ENCODE peak calls at places on chromosomes 13 and 19, in nine cellular contexts. One of them, this sample, is unnamed.

GRCh38 chr19:38898788-38899446 is 501 bp downstream of the SIRT2 start:
- DNase-seq in hepatic stellate cell: peak
- DNase-seq in psoas muscle: no peak
- DNase-seq in GF-D8: no peak
- DNase-seq in right atrium auricular region: peak
- DNase-seq in ovary: no peak
- DNase-seq in activated gamma-delta T cell treated with anti-CD3 and anti-CD28 coated beads, Interleukin-2, amount 50 U/mL, for 16 hours: no peak
- DNase-seq in activated CD4-positive, alpha-beta T cell treated with anti-CD3 and anti-CD28 coated beads for 4 hours: peak
- DNase-seq in SK-N-MC: no peak
- DNase-seq in this sample: no peak

GRCh38 chr13:114134111-114134943 is 1.9 kb upstream of the RASA3 start:
- DNase-seq in hepatic stellate cell: no peak
- DNase-seq in psoas muscle: no peak
- DNase-seq in GF-D8: peak
- DNase-seq in right atrium auricular region: no peak
- DNase-seq in ovary: no peak
- DNase-seq in activated gamma-delta T cell treated with anti-CD3 and anti-CD28 coated beads, Interleukin-2, amount 50 U/mL, for 16 hours: no peak
- DNase-seq in activated CD4-positive, alpha-beta T cell treated with anti-CD3 and anti-CD28 coated beads for 4 hours: no peak
- DNase-seq in SK-N-MC: no peak
- DNase-seq in this sample: no peak

GRCh38 chr13:40984670-40985366 is 34.3 kb downstream of the ELF1 start:
- DNase-seq in hepatic stellate cell: no peak
- DNase-seq in psoas muscle: no peak
- DNase-seq in GF-D8: no peak
- DNase-seq in right atrium auricular region: no peak
- DNase-seq in ovary: no peak
- DNase-seq in activated gamma-delta T cell treated with anti-CD3 and anti-CD28 coated beads, Interleukin-2, amount 50 U/mL, for 16 hours: no peak
- DNase-seq in activated CD4-positive, alpha-beta T cell treated with anti-CD3 and anti-CD28 coated beads for 4 hours: no peak
- DNase-seq in SK-N-MC: no peak
- DNase-seq in this sample: no peak

GRCh38 chr19:18093439-18094161 is 4.0 kb upstream of the MAST3 start:
- DNase-seq in hepatic stellate cell: peak
- DNase-seq in psoas muscle: no peak
- DNase-seq in GF-D8: no peak
- DNase-seq in right atrium auricular region: no peak
- DNase-seq in ovary: no peak
- DNase-seq in activated gamma-delta T cell treated with anti-CD3 and anti-CD28 coated beads, Interleukin-2, amount 50 U/mL, for 16 hours: no peak
- DNase-seq in activated CD4-positive, alpha-beta T cell treated with anti-CD3 and anti-CD28 coated beads for 4 hours: no peak
- DNase-seq in SK-N-MC: no peak
- DNase-seq in this sample: peak

GRCh38 chr13:20369886-20370361 is 137.8 kb upstream of the GJB6 start:
- DNase-seq in hepatic stellate cell: no peak
- DNase-seq in psoas muscle: no peak
- DNase-seq in GF-D8: no peak
- DNase-seq in right atrium auricular region: no peak
- DNase-seq in ovary: no peak
- DNase-seq in activated gamma-delta T cell treated with anti-CD3 and anti-CD28 coated beads, Interleukin-2, amount 50 U/mL, for 16 hours: no peak
- DNase-seq in activated CD4-positive, alpha-beta T cell treated with anti-CD3 and anti-CD28 coated beads for 4 hours: no peak
- DNase-seq in SK-N-MC: no peak
- DNase-seq in this sample: no peak

GRCh38 chr19:57559404-57560025 is at the start of gene ZNF550:
- DNase-seq in hepatic stellate cell: peak
- DNase-seq in psoas muscle: peak
- DNase-seq in GF-D8: peak
- DNase-seq in right atrium auricular region: peak
- DNase-seq in ovary: peak
- DNase-seq in activated gamma-delta T cell treated with anti-CD3 and anti-CD28 coated beads, Interleukin-2, amount 50 U/mL, for 16 hours: peak
- DNase-seq in activated CD4-positive, alpha-beta T cell treated with anti-CD3 and anti-CD28 coated beads for 4 hours: peak
- DNase-seq in SK-N-MC: peak
- DNase-seq in this sample: peak

GRCh38 chr13:114228176-114228575 is 6.5 kb upstream of the CDC16 start:
- DNase-seq in hepatic stellate cell: no peak
- DNase-seq in psoas muscle: no peak
- DNase-seq in GF-D8: no peak
- DNase-seq in right atrium auricular region: no peak
- DNase-seq in ovary: no peak
- DNase-seq in activated gamma-delta T cell treated with anti-CD3 and anti-CD28 coated beads, Interleukin-2, amount 50 U/mL, for 16 hours: no peak
- DNase-seq in activated CD4-positive, alpha-beta T cell treated with anti-CD3 and anti-CD28 coated beads for 4 hours: no peak
- DNase-seq in SK-N-MC: no peak
- DNase-seq in this sample: no peak

GRCh38 chr19:9818734-9819589 is at the start of gene FBXL12:
- DNase-seq in hepatic stellate cell: peak
- DNase-seq in psoas muscle: peak
- DNase-seq in GF-D8: peak
- DNase-seq in right atrium auricular region: peak
- DNase-seq in ovary: peak
- DNase-seq in activated gamma-delta T cell treated with anti-CD3 and anti-CD28 coated beads, Interleukin-2, amount 50 U/mL, for 16 hours: peak
- DNase-seq in activated CD4-positive, alpha-beta T cell treated with anti-CD3 and anti-CD28 coated beads for 4 hours: peak
- DNase-seq in SK-N-MC: peak
- DNase-seq in this sample: peak

GRCh38 chr13:48235100-48235813 is 2.3 kb downstream of the ITM2B start:
- DNase-seq in hepatic stellate cell: no peak
- DNase-seq in psoas muscle: no peak
- DNase-seq in GF-D8: peak
- DNase-seq in right atrium auricular region: no peak
- DNase-seq in ovary: peak
- DNase-seq in activated gamma-delta T cell treated with anti-CD3 and anti-CD28 coated beads, Interleukin-2, amount 50 U/mL, for 16 hours: no peak
- DNase-seq in activated CD4-positive, alpha-beta T cell treated with anti-CD3 and anti-CD28 coated beads for 4 hours: no peak
- DNase-seq in SK-N-MC: peak
- DNase-seq in this sample: no peak

GRCh38 chr13:24212254-24212653 is 51.7 kb downstream of the SPATA13 start:
- DNase-seq in hepatic stellate cell: no peak
- DNase-seq in psoas muscle: no peak
- DNase-seq in GF-D8: no peak
- DNase-seq in right atrium auricular region: no peak
- DNase-seq in ovary: no peak
- DNase-seq in activated gamma-delta T cell treated with anti-CD3 and anti-CD28 coated beads, Interleukin-2, amount 50 U/mL, for 16 hours: no peak
- DNase-seq in activated CD4-positive, alpha-beta T cell treated with anti-CD3 and anti-CD28 coated beads for 4 hours: no peak
- DNase-seq in SK-N-MC: no peak
- DNase-seq in this sample: no peak

GRCh38 chr19:45423589-45424190 is at the start of gene ERCC1:
- DNase-seq in hepatic stellate cell: peak
- DNase-seq in psoas muscle: peak
- DNase-seq in GF-D8: peak
- DNase-seq in right atrium auricular region: peak
- DNase-seq in ovary: peak
- DNase-seq in activated gamma-delta T cell treated with anti-CD3 and anti-CD28 coated beads, Interleukin-2, amount 50 U/mL, for 16 hours: no peak
- DNase-seq in activated CD4-positive, alpha-beta T cell treated with anti-CD3 and anti-CD28 coated beads for 4 hours: peak
- DNase-seq in SK-N-MC: no peak
- DNase-seq in this sample: peak

GRCh38 chr13:114145722-114146121 is 13.3 kb upstream of the RASA3 start:
- DNase-seq in hepatic stellate cell: no peak
- DNase-seq in psoas muscle: no peak
- DNase-seq in GF-D8: no peak
- DNase-seq in right atrium auricular region: no peak
- DNase-seq in ovary: no peak
- DNase-seq in activated gamma-delta T cell treated with anti-CD3 and anti-CD28 coated beads, Interleukin-2, amount 50 U/mL, for 16 hours: no peak
- DNase-seq in activated CD4-positive, alpha-beta T cell treated with anti-CD3 and anti-CD28 coated beads for 4 hours: no peak
- DNase-seq in SK-N-MC: no peak
- DNase-seq in this sample: no peak

GRCh38 chr13:51739403-51740112 is 64.4 kb downstream of the DHRS12 start:
- DNase-seq in hepatic stellate cell: no peak
- DNase-seq in psoas muscle: peak
- DNase-seq in GF-D8: no peak
- DNase-seq in right atrium auricular region: no peak
- DNase-seq in ovary: no peak
- DNase-seq in activated gamma-delta T cell treated with anti-CD3 and anti-CD28 coated beads, Interleukin-2, amount 50 U/mL, for 16 hours: no peak
- DNase-seq in activated CD4-positive, alpha-beta T cell treated with anti-CD3 and anti-CD28 coated beads for 4 hours: no peak
- DNase-seq in SK-N-MC: no peak
- DNase-seq in this sample: no peak

GRCh38 chr13:99666146-99666805 is 165.0 kb downstream of the TM9SF2 start:
- DNase-seq in hepatic stellate cell: no peak
- DNase-seq in psoas muscle: no peak
- DNase-seq in GF-D8: no peak
- DNase-seq in right atrium auricular region: no peak
- DNase-seq in ovary: no peak
- DNase-seq in activated gamma-delta T cell treated with anti-CD3 and anti-CD28 coated beads, Interleukin-2, amount 50 U/mL, for 16 hours: no peak
- DNase-seq in activated CD4-positive, alpha-beta T cell treated with anti-CD3 and anti-CD28 coated beads for 4 hours: no peak
- DNase-seq in SK-N-MC: no peak
- DNase-seq in this sample: no peak

GRCh38 chr13:105991622-105992254 is 543.7 kb downstream of the EFNB2 start:
- DNase-seq in hepatic stellate cell: no peak
- DNase-seq in psoas muscle: no peak
- DNase-seq in GF-D8: no peak
- DNase-seq in right atrium auricular region: no peak
- DNase-seq in ovary: no peak
- DNase-seq in activated gamma-delta T cell treated with anti-CD3 and anti-CD28 coated beads, Interleukin-2, amount 50 U/mL, for 16 hours: no peak
- DNase-seq in activated CD4-positive, alpha-beta T cell treated with anti-CD3 and anti-CD28 coated beads for 4 hours: no peak
- DNase-seq in SK-N-MC: no peak
- DNase-seq in this sample: no peak

GRCh38 chr13:100644328-100644727 is 30.3 kb downstream of the TMTC4 start:
- DNase-seq in hepatic stellate cell: no peak
- DNase-seq in psoas muscle: no peak
- DNase-seq in GF-D8: no peak
- DNase-seq in right atrium auricular region: no peak
- DNase-seq in ovary: no peak
- DNase-seq in activated gamma-delta T cell treated with anti-CD3 and anti-CD28 coated beads, Interleukin-2, amount 50 U/mL, for 16 hours: no peak
- DNase-seq in activated CD4-positive, alpha-beta T cell treated with anti-CD3 and anti-CD28 coated beads for 4 hours: no peak
- DNase-seq in SK-N-MC: no peak
- DNase-seq in this sample: no peak

GRCh38 chr19:372306-372890 is 27.8 kb upstream of the MIER2 start:
- DNase-seq in hepatic stellate cell: peak
- DNase-seq in psoas muscle: peak
- DNase-seq in GF-D8: no peak
- DNase-seq in right atrium auricular region: no peak
- DNase-seq in ovary: peak
- DNase-seq in activated gamma-delta T cell treated with anti-CD3 and anti-CD28 coated beads, Interleukin-2, amount 50 U/mL, for 16 hours: no peak
- DNase-seq in activated CD4-positive, alpha-beta T cell treated with anti-CD3 and anti-CD28 coated beads for 4 hours: no peak
- DNase-seq in SK-N-MC: no peak
- DNase-seq in this sample: no peak

GRCh38 chr19:17948474-17948966 is 15.7 kb downstream of the CCDC124 start:
- DNase-seq in hepatic stellate cell: no peak
- DNase-seq in psoas muscle: no peak
- DNase-seq in GF-D8: no peak
- DNase-seq in right atrium auricular region: no peak
- DNase-seq in ovary: no peak
- DNase-seq in activated gamma-delta T cell treated with anti-CD3 and anti-CD28 coated beads, Interleukin-2, amount 50 U/mL, for 16 hours: no peak
- DNase-seq in activated CD4-positive, alpha-beta T cell treated with anti-CD3 and anti-CD28 coated beads for 4 hours: no peak
- DNase-seq in SK-N-MC: no peak
- DNase-seq in this sample: no peak

GRCh38 chr13:104460553-104460952 is 1394.3 kb upstream of the SLC10A2 start:
- DNase-seq in hepatic stellate cell: no peak
- DNase-seq in psoas muscle: no peak
- DNase-seq in GF-D8: no peak
- DNase-seq in right atrium auricular region: no peak
- DNase-seq in ovary: no peak
- DNase-seq in activated gamma-delta T cell treated with anti-CD3 and anti-CD28 coated beads, Interleukin-2, amount 50 U/mL, for 16 hours: no peak
- DNase-seq in activated CD4-positive, alpha-beta T cell treated with anti-CD3 and anti-CD28 coated beads for 4 hours: no peak
- DNase-seq in SK-N-MC: no peak
- DNase-seq in this sample: no peak

GRCh38 chr19:47511681-47512080 is 3.2 kb downstream of the NAPA start:
- DNase-seq in hepatic stellate cell: peak
- DNase-seq in psoas muscle: peak
- DNase-seq in GF-D8: no peak
- DNase-seq in right atrium auricular region: no peak
- DNase-seq in ovary: no peak
- DNase-seq in activated gamma-delta T cell treated with anti-CD3 and anti-CD28 coated beads, Interleukin-2, amount 50 U/mL, for 16 hours: no peak
- DNase-seq in activated CD4-positive, alpha-beta T cell treated with anti-CD3 and anti-CD28 coated beads for 4 hours: no peak
- DNase-seq in SK-N-MC: no peak
- DNase-seq in this sample: no peak

GRCh38 chr19:55495646-55496349 is 7.6 kb downstream of the SSC5D start:
- DNase-seq in hepatic stellate cell: no peak
- DNase-seq in psoas muscle: no peak
- DNase-seq in GF-D8: no peak
- DNase-seq in right atrium auricular region: no peak
- DNase-seq in ovary: no peak
- DNase-seq in activated gamma-delta T cell treated with anti-CD3 and anti-CD28 coated beads, Interleukin-2, amount 50 U/mL, for 16 hours: no peak
- DNase-seq in activated CD4-positive, alpha-beta T cell treated with anti-CD3 and anti-CD28 coated beads for 4 hours: no peak
- DNase-seq in SK-N-MC: no peak
- DNase-seq in this sample: no peak

GRCh38 chr13:41562083-41562482 is 104.7 kb downstream of the RGCC start:
- DNase-seq in hepatic stellate cell: peak
- DNase-seq in psoas muscle: peak
- DNase-seq in GF-D8: no peak
- DNase-seq in right atrium auricular region: peak
- DNase-seq in ovary: peak
- DNase-seq in activated gamma-delta T cell treated with anti-CD3 and anti-CD28 coated beads, Interleukin-2, amount 50 U/mL, for 16 hours: no peak
- DNase-seq in activated CD4-positive, alpha-beta T cell treated with anti-CD3 and anti-CD28 coated beads for 4 hours: no peak
- DNase-seq in SK-N-MC: no peak
- DNase-seq in this sample: no peak

GRCh38 chr13:81377926-81378325 is 1037.0 kb upstream of the SPRY2 start:
- DNase-seq in hepatic stellate cell: no peak
- DNase-seq in psoas muscle: no peak
- DNase-seq in GF-D8: no peak
- DNase-seq in right atrium auricular region: no peak
- DNase-seq in ovary: no peak
- DNase-seq in activated gamma-delta T cell treated with anti-CD3 and anti-CD28 coated beads, Interleukin-2, amount 50 U/mL, for 16 hours: no peak
- DNase-seq in activated CD4-positive, alpha-beta T cell treated with anti-CD3 and anti-CD28 coated beads for 4 hours: no peak
- DNase-seq in SK-N-MC: no peak
- DNase-seq in this sample: no peak

GRCh38 chr19:13846533-13847032 is 30.4 kb upstream of the NANOS3 start:
- DNase-seq in hepatic stellate cell: peak
- DNase-seq in psoas muscle: peak
- DNase-seq in GF-D8: peak
- DNase-seq in right atrium auricular region: peak
- DNase-seq in ovary: peak
- DNase-seq in activated gamma-delta T cell treated with anti-CD3 and anti-CD28 coated beads, Interleukin-2, amount 50 U/mL, for 16 hours: peak
- DNase-seq in activated CD4-positive, alpha-beta T cell treated with anti-CD3 and anti-CD28 coated beads for 4 hours: peak
- DNase-seq in SK-N-MC: no peak
- DNase-seq in this sample: peak

This sample was measured in HepG2.